ENCODE peak calls at places on chromosomes 7 and 10, in ten cellular contexts. X, C, V, P, I, T, H, S, Z and J are unnamed samples.
A peak's percentile ranks its signal among the peaks of the same experiment; 100 is the strongest.

GRCh38 chr7:22150221-22150620 is 204.5 kb upstream of the CDCA7L start:
- DNase-seq in X (peak; percentile 52), C (no peak), V (peak; percentile 43), P (no peak), I (peak; percentile 55), T (no peak), H (no peak), S (no peak), Z (no peak), J (no peak)

GRCh38 chr7:149854611-149855367 is 16.6 kb downstream of the ZNF862 start:
- DNase-seq in X (peak; percentile 17), C (no peak), V (no peak), P (peak; percentile 88), I (peak; percentile 48), T (peak; percentile 74), H (peak; percentile 89), S (peak; percentile 63), Z (peak; percentile 57), J (peak; percentile 44)

GRCh38 chr7:76327610-76328009 is 25.1 kb downstream of the HSPB1 start:
- DNase-seq in X (no peak), C (no peak), V (peak; percentile 56), P (no peak), I (no peak), T (no peak), H (no peak), S (no peak), Z (peak; percentile 37), J (no peak)

GRCh38 chr7:17646181-17646956 is 293.9 kb downstream of the SNX13 start:
- DNase-seq in X (peak; percentile 54), C (no peak), V (peak; percentile 38), P (no peak), I (peak; percentile 40), T (no peak), H (no peak), S (no peak), Z (no peak), J (no peak)

GRCh38 chr7:24665564-24666294 is 91.5 kb downstream of the GSDME start:
- DNase-seq in X (peak; percentile 71), C (peak; percentile 5), V (peak; percentile 66), P (no peak), I (peak; percentile 16), T (peak; percentile 47), H (peak; percentile 45), S (no peak), Z (peak; percentile 56), J (peak; percentile 13)

GRCh38 chr10:102643346-102644065 is 773 bp upstream of the TRIM8 start:
- DNase-seq in X (peak; percentile 57), C (peak; percentile 74), V (peak; percentile 79), P (peak; percentile 89), I (peak; percentile 59), T (peak; percentile 68), H (peak; percentile 79), S (peak; percentile 65), Z (peak; percentile 69), J (peak; percentile 53)

GRCh38 chr7:151608031-151608551 is 88.4 kb upstream of the RHEB start:
- DNase-seq in X (peak; percentile 27), C (no peak), V (no peak), P (no peak), I (no peak), T (peak; percentile 36), H (no peak), S (no peak), Z (no peak), J (no peak)

GRCh38 chr7:150432915-150433892 is 17.2 kb upstream of the GIMAP8 start:
- DNase-seq in X (no peak), C (no peak), V (no peak), P (no peak), I (no peak), T (no peak), H (peak; percentile 36), S (peak; percentile 32), Z (peak; percentile 9), J (no peak)

GRCh38 chr7:40583653-40584424 is 449.0 kb downstream of the SUGCT start:
- DNase-seq in X (no peak), C (no peak), V (no peak), P (no peak), I (no peak), T (no peak), H (no peak), S (no peak), Z (no peak), J (no peak)

GRCh38 chr10:49347827-49348226 is 48.1 kb downstream of the DRGX start:
- DNase-seq in X (no peak), C (no peak), V (no peak), P (no peak), I (no peak), T (no peak), H (no peak), S (peak; percentile 22), Z (no peak), J (no peak)

GRCh38 chr10:96758423-96758822 is 38.1 kb upstream of the PIK3AP1 start:
- DNase-seq in X (no peak), C (no peak), V (no peak), P (no peak), I (no peak), T (no peak), H (peak; percentile 44), S (no peak), Z (peak; percentile 9), J (no peak)
- H3K4me1 ChIP-seq in X (no peaks in the 10 kb centered on the region), C (no peaks in the 10 kb centered on the region), V (no peaks in the 10 kb centered on the region), P (no peaks in the 10 kb centered on the region), I (no peaks in the 10 kb centered on the region), T (no peaks in the 10 kb centered on the region), H (no peaks in the 10 kb centered on the region), S (no peaks in the 10 kb centered on the region), Z (no peaks in the 10 kb centered on the region), J (no peaks in the 10 kb centered on the region)

DNA sequence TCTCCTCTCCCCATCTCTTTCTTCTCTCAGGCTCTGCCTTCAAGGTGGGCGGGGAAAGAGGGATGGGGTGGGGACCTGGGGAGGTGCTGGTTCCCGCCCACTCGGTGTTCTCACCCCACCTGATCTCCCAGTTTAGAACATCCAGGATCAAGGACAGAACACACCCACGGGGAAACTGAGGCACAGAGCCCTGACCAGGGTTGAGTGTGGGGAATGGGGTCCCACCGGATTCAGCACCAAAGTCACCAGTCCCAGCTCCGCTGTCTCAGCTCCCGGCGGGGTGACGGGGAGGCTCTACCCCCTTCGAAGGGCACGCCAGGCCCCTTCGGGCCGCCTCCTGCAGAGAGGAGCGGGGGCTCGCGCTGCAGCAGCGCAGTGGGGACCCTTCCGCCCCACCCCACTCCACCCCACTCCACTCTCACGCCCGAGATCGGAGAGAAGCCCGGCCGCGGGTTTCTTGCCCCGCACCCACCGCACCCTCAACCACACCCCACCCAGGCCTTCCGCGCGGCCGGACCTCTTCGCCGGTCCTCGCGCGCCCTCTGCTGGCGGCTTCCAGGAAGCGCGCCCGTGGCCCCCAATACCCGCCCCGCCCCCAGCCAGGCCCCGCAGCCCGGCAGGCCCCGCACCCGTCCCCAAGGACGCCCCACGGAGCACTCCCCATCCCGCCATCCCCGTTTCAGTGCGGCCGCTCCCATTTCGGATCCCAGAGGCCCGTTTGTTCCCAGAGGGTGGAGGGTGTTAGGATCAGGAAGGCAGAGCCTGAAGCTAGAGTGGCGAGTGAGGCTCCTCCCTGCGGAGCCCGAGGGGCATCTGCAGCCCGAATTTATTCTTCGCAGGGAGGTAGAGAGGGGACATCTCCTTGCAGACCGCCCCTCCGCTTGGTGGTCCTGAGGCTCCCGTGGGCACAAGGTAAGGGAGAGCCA is 18.0 kb downstream of the POLL start:
- DNase-seq in X (peak; percentile 59), C (peak; percentile 45), V (peak; percentile 62), P (peak; percentile 92), I (peak; percentile 8), T (peak; percentile 78), H (peak; percentile 80), S (peak; percentile 66), Z (peak; percentile 79), J (peak; percentile 90)
- TF ChIP-seq CTCF in X (peak; percentile 57), C (peak; percentile 91), V (peak; percentile 46), P (peak; percentile 93), I (peak; percentile 13), T (peak; percentile 46), H (peak; percentile 94), S (peak; percentile 66), Z (peak; percentile 70), J (peak; percentile 89)

DNA sequence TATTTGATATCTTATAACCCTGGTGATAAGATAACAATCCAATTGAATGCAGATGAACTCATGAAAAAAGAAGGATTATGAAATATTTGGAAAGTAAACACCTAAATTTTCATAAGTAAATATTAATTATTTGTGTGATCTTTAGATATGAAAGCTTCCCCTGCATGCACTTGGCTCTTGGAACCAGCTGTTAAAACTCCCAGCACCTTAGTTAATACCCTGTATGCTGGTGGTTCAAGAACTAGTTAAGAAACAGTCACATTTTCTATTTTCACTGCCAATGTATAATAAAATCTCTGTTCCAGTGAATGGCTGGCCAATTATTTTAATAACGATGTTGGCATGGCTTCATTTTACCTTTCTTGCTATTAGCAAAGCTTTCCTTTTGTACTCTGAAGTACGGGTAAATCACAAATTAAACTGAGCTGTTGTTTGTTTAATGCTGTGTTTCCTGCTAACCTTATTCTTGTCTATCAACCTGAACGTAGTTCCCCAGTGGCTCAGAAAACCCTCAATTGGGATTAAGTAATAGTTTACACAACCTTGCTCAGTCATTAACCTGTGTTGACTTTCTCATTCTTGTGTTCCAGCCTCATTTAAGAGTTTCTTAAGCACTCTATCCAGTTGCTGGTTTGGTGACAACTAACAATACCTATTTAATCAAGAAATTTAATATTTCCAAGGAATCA is 38.9 kb downstream of the MET start:
- DNase-seq in X (peak; percentile 86), C (no peak), V (no peak), P (no peak), I (no peak), T (no peak), H (peak; percentile 78), S (no peak), Z (no peak), J (no peak)
- H3K4me1 ChIP-seq in X (peaks cover 77% of the 10 kb centered on the region), C (peaks cover 39% of the 10 kb centered on the region), V (peaks cover 30% of the 10 kb centered on the region), P (peaks cover 3% of the 10 kb centered on the region), I (peaks cover 37% of the 10 kb centered on the region), T (no peaks in the 10 kb centered on the region), H (peaks cover 40% of the 10 kb centered on the region), S (peaks cover 5% of the 10 kb centered on the region), Z (no peaks in the 10 kb centered on the region), J (no peaks in the 10 kb centered on the region)

DNA sequence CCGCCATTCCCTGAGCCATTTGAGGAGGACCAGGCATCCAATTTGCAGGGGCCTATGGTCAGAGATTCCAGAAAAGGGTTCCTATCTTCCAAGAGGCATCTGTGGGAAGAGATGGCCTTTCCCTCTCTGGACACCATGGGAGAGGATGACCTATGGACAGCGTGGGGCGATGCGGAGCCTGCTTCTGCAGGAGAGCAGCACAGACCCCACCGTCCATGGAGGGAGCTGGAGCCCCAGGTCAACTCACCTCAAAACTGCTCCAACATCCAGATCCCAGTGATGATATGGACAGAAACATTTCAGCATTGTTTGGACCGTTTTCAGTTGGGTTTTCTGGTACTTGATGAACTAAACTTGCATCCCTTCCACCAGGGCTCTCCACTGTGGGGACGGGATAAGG is 34.0 kb upstream of the FOXK1 start:
- DNase-seq in X (no peak), C (no peak), V (no peak), P (no peak), I (no peak), T (no peak), H (no peak), S (no peak), Z (no peak), J (no peak)
- TF ChIP-seq CTCF in X (no peak), C (no peak), V (no peak), P (no peak), I (no peak), T (no peak), H (no peak), S (no peak), Z (no peak), J (no peak)